ENCODE peak calls at places on chromosome 9, in five cellular contexts. O is C1 segment of cervical spinal cord, A is suprapubic skin, Q is GM04504, N is mesendoderm. K is an unnamed sample.

GRCh38 chr9:93517331-93517730 is 59.1 kb upstream of the PHF2 start:
- DNase-seq in Q (no peak), O (no peak), A (no peak), N (no peak), K (no peak)

GRCh38 chr9:97773723-97774122 is 76.6 kb upstream of the XPA start:
- DNase-seq in O (no peak), A (no peak), N (no peak), Q (no peak), K (no peak)

GRCh38 chr9:3828495-3828894 is 302.7 kb upstream of the RFX3 start:
- DNase-seq in A (no peak), O (peak; percentile 3), N (peak; percentile 33), Q (peak; percentile 29), K (no peak)

GRCh38 chr9:105376893-105377292 is 70.9 kb upstream of the FSD1L start:
- DNase-seq in O (no peak), N (no peak), Q (no peak), A (no peak), K (no peak)

GRCh38 chr9:103941104-103941503 is 153.0 kb upstream of the SMC2 start:
- DNase-seq in Q (no peak), A (no peak), N (no peak), O (no peak), K (no peak)

GRCh38 chr9:127508901-127509260 is 57.6 kb downstream of the LRSAM1 start:
- DNase-seq in N (no peak), Q (no peak), A (no peak), O (no peak), K (no peak)

GRCh38 chr9:111297061-111297824 is 32.8 kb downstream of the OR2K2 start:
- DNase-seq in Q (no peak), N (no peak), O (no peak), A (no peak), K (no peak)

GRCh38 chr9:130666393-130667116 is 2.2 kb downstream of the PRDM12 start:
- DNase-seq in N (no peak), Q (no peak), O (no peak), A (no peak), K (no peak)

GRCh38 chr9:8822667-8823025 is 1023.1 kb upstream of the DMAC1 start:
- DNase-seq in A (no peak), Q (no peak), N (no peak), O (no peak), K (no peak)

K was measured in coronary artery.